ENCODE peak calls at places on chromosomes 16 and 17, in seven cellular contexts. X is AG10803, Y is small intestine, P is K562, D is H1, V is GM23248, Q is tibial nerve. A is an unnamed sample.

GRCh38 chr17:1294157-1294717 is 14.8 kb downstream of the TRARG1 start:
- DNase-seq in D (no peak), Y (peak; percentile 76), P (no peak), V (no peak), Q (no peak), X (no peak), A (no peak)

GRCh38 chr17:72699566-72699965 is 392.9 kb downstream of the SLC39A11 start:
- DNase-seq in V (peak; percentile 87), P (no peak), X (peak; percentile 73), D (no peak), Y (no peak), Q (no peak), A (no peak)

GRCh38 chr17:10311131-10311530 is 61.7 kb downstream of the MYH13 start:
- DNase-seq in Q (no peak), P (no peak), X (no peak), Y (no peak), D (no peak), V (peak; percentile 10), A (no peak)

GRCh38 chr17:7351665-7352558 is at the start of gene KCTD11:
- DNase-seq in X (peak; percentile 92), P (peak; percentile 88), D (peak; percentile 89), Q (peak; percentile 85), Y (peak; percentile 90), V (peak; percentile 96), A (peak; percentile 89)

GRCh38 chr16:28009586-28010373 is 53.7 kb downstream of the GSG1L start:
- DNase-seq in Y (no peak), P (no peak), V (no peak), X (no peak), Q (no peak), D (no peak), A (no peak)

GRCh38 chr17:488993-489757 is 136.6 kb upstream of the RPH3AL start:
- DNase-seq in Y (no peak), X (no peak), D (no peak), Q (no peak), P (no peak), V (peak; percentile 43), A (peak; percentile 48)

GRCh38 chr16:66872524-66872923 is 7.8 kb upstream of the PDP2 start:
- DNase-seq in D (no peak), P (no peak), X (no peak), Q (no peak), Y (peak; percentile 53), V (peak; percentile 29), A (no peak)

GRCh38 chr16:17571499-17572093 is 100.8 kb upstream of the XYLT1 start:
- DNase-seq in X (no peak), V (no peak), Q (no peak), P (no peak), D (no peak), Y (peak; percentile 76), A (no peak)

GRCh38 chr16:64718481-64718880 is 403.4 kb downstream of the CDH11 start:
- DNase-seq in Y (no peak), Q (no peak), D (no peak), P (no peak), V (no peak), X (no peak), A (no peak)

GRCh38 chr17:50963139-50963538 is 97.0 kb upstream of the TOB1 start:
- DNase-seq in Y (no peak), X (peak; percentile 87), P (no peak), D (no peak), Q (no peak), V (no peak), A (no peak)

GRCh38 chr17:78805301-78805700 is 23.2 kb upstream of the CYTH1 start:
- DNase-seq in Q (no peak), V (no peak), X (no peak), Y (peak; percentile 47), P (no peak), D (no peak), A (no peak)

A was measured in WTC11.